ENCODE peak calls at places on chromosomes 3 and 15, in five cellular contexts. V, D, B, F and R are unnamed samples.
A peak's percentile ranks its signal among the peaks of the same experiment; 100 is the strongest.

GRCh38 chr3:72818915-72819314 is 29.3 kb downstream of the SHQ1 start:
- DNase-seq in D (no peak), B (no peak), F (peak; percentile 88), V (no peak), R (no peak)

GRCh38 chr15:38598749-38599148 is 34.1 kb upstream of the RASGRP1 start:
- DNase-seq in B (no peak), V (no peak), D (no peak), F (no peak), R (no peak)

GRCh38 chr3:143830063-143830462 is 18.2 kb downstream of the SLC9A9 start:
- DNase-seq in V (no peak), F (no peak), D (no peak), B (no peak), R (no peak)

GRCh38 chr3:69439683-69440270 is 53.9 kb upstream of the FRMD4B start:
- DNase-seq in D (no peak), V (peak; percentile 39), F (peak; percentile 66), B (no peak), R (no peak)

GRCh38 chr3:195119461-195120198 is 151.3 kb downstream of the XXYLT1 start:
- DNase-seq in B (no peak), V (peak; percentile 88), F (peak; percentile 85), D (peak; percentile 33), R (no peak)

GRCh38 chr3:57896691-57897090 is 111.5 kb upstream of the FLNB start:
- DNase-seq in B (no peak), F (no peak), D (no peak), V (no peak), R (no peak)

GRCh38 chr3:158742861-158743260 is 10.6 kb upstream of the RARRES1 start:
- DNase-seq in F (peak; percentile 48), D (no peak), B (no peak), V (no peak), R (no peak)

GRCh38 chr3:187714404-187714979 is 12.1 kb upstream of the RTP2 start:
- DNase-seq in F (peak; percentile 88), D (peak; percentile 76), B (peak; percentile 73), V (peak; percentile 88), R (peak; percentile 76)

GRCh38 chr15:89649013-89649625 is 6.1 kb downstream of the KIF7 start:
- DNase-seq in B (no peak), D (no peak), V (no peak), F (no peak), R (no peak)

GRCh38 chr3:64741344-64741743 is 53.5 kb upstream of the ADAMTS9 start:
- DNase-seq in D (no peak), B (peak; percentile 36), V (no peak), F (peak; percentile 94), R (no peak)

GRCh38 chr15:68650901-68651709 is 72.3 kb downstream of the CORO2B start:
- DNase-seq in B (no peak), V (peak; percentile 94), F (peak; percentile 41), D (peak; percentile 91), R (peak; percentile 63)

GRCh38 chr3:43876648-43877047 is 185.9 kb downstream of the ABHD5 start:
- DNase-seq in D (no peak), V (no peak), B (no peak), F (no peak), R (no peak)

GRCh38 chr3:43883729-43884396 is 193.1 kb downstream of the ABHD5 start:
- DNase-seq in D (no peak), V (no peak), F (no peak), B (peak; percentile 55), R (no peak)

GRCh38 chr3:43882976-43883680 is 192.4 kb downstream of the ABHD5 start:
- DNase-seq in F (no peak), B (no peak), V (no peak), D (no peak), R (no peak)

GRCh38 chr3:43874290-43874689 is 183.6 kb downstream of the ABHD5 start:
- DNase-seq in D (no peak), V (no peak), B (no peak), F (no peak), R (no peak)

GRCh38 chr3:43879166-43879565 is 188.4 kb downstream of the ABHD5 start:
- DNase-seq in V (peak; percentile 95), D (peak; percentile 41), B (no peak), F (peak; percentile 55), R (no peak)
- TF ChIP-seq CTCF in V (peak; percentile 69), D (peak; percentile 38), B (no peak), F (peak; percentile 67), R (no peak)

GRCh38 chr3:104596551-104596950 is 770.2 kb upstream of the ALCAM start:
- DNase-seq in D (peak; percentile 8), V (peak; percentile 81), B (no peak), F (peak; percentile 87), R (no peak)
- TF ChIP-seq CTCF in D (peak; percentile 54), V (peak; percentile 70), B (peak; percentile 5), F (peak; percentile 76), R (no peak)

DNA sequence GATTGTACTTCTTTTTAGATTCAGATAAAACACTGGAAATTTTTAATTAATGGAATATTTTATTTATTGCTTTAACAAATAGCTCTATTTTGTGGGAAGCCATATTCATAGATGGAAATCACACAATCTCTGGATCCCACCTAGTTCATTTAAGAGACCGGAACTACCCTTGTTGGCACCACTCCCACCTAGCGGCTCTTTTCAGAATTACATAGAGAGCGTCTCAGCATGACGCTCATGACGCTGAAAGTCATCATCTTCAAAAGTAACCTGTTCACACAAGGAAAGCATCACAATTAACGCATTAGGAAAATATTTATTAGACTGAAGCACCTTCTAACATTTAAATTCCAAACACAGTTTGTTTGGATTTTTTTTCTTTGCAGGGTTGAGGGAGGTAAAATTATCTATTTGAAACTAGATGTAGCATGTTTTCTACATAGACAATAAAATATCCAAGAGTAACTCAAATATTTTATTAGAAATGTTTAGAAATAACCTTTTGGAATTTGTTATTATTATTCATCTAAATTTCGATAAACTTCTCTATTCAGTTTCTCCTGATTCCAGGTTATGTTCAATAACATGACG is 214.9 kb upstream of the ARRDC4 start:
- DNase-seq in V (peak; percentile 81), D (peak; percentile 47), B (no peak), F (peak; percentile 28), R (peak; percentile 78)
- TF ChIP-seq CTCF in V (peak; percentile 80), D (peak; percentile 71), B (no peak), F (peak; percentile 66), R (peak; percentile 66)

DNA sequence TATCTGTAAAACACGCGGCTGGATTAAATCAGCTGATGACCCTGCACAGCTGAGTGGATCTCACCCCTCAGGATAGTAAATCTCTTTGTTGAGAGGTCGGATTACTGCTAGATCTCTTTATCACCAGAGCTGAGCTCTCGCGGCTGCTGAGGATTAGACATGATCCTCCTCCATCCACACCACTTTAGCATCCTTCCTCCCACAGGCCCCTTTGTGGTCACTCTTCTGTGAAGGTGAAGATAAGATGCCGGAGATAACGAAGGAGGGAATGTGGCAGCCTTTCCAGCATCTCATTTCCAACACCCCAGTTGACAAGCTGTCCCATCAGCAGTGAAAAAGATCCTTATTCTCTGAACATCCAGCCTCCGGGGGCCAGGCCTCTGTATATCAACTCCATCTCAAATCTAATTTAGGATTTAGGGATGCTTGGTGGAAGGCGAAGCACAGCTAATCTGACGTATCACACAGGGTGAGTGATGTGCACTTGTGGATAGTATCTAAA is 47.5 kb upstream of the SELENOK start:
- DNase-seq in V (no peak), B (no peak), D (peak; percentile 27), F (no peak), R (no peak)
- TF ChIP-seq CTCF in V (no peak), B (no peak), D (no peak), F (no peak), R (no peak)

GRCh38 chr3:153633407-153633806 is 471.4 kb downstream of the RAP2B start:
- DNase-seq in V (no peak), B (no peak), D (no peak), F (no peak), R (no peak)

GRCh38 chr3:153628591-153628990 is 466.6 kb downstream of the RAP2B start:
- DNase-seq in D (no peak), V (no peak), F (no peak), B (no peak), R (no peak)

GRCh38 chr3:153634683-153635082 is 472.7 kb downstream of the RAP2B start:
- DNase-seq in B (no peak), F (no peak), D (no peak), V (no peak), R (no peak)

GRCh38 chr3:153626158-153626557 is 464.1 kb downstream of the RAP2B start:
- DNase-seq in B (no peak), V (no peak), D (no peak), F (no peak), R (no peak)

DNA sequence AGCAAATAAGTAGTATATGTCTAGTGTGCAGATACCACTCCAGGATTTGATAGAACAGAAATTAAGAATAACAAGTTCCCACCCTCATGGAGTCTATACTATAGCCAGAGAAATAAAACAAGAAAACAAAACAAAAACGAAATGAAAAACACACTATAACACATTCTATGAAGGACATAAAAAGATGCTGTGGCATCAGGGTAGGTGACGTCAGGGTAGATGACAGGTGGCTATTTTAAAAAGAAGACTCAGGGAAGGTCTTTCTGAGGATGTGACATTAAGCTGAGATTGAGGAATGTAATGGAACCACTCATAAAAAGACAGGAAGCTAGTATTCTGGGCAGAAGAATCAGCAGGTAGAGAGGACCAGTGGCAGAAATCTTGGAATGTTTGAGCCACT is 469.6 kb downstream of the RAP2B start:
- DNase-seq in V (no peak), B (no peak), D (no peak), F (no peak), R (no peak)
- TF ChIP-seq CTCF in V (no peak), B (no peak), D (no peak), F (no peak), R (no peak)

DNA sequence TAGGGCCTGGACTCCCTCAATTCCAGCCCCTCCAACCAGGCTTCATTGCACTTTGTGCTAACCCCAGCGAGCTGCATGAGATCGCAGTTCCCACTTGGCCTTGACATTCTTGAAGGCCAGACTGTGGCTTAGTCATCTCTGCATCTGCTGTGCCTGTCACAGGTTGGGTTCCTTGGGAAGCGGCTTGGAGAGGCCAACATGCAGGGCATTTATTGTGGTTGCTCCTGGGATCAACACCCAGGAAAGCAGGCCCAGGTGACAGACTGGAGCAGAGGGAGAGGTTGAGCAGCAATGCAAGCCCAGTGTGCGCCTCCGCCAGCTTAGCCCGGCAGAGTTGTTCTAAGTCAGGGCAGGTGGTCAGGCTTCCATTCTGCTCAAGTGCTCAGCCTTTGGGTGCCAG is 10.5 kb downstream of the ABCF3 start:
- DNase-seq in B (no peak), V (no peak), F (no peak), D (no peak), R (no peak)
- TF ChIP-seq CTCF in B (no peak), V (no peak), F (no peak), D (no peak), R (no peak)

GRCh38 chr3:80785475-80785874 is 976.0 kb downstream of the GBE1 start:
- DNase-seq in F (peak; percentile 47), V (peak; percentile 32), D (no peak), B (no peak), R (no peak)
- TF ChIP-seq CTCF in F (peak; percentile 65), V (peak; percentile 65), D (peak; percentile 28), B (no peak), R (no peak)